ENCODE peak calls at places on chromosome 17, in five cellular contexts. A is Panc1, L is transverse colon, M is kidney epithelial cell, E is pulmonary artery endothelial cell. G is an unnamed sample.

GRCh38 chr17:16214190-16215001 is 938 bp downstream of the NCOR1 start:
- DNase-seq in A (no peak), L (no peak), M (no peak), E (no peak), G (no peak)

GRCh38 chr17:6681176-6681575 is 29.6 kb downstream of the C17orf100 start:
- DNase-seq in A (no peak), L (no peak), M (no peak), E (no peak), G (no peak)

GRCh38 chr17:41772218-41772585 is 14.3 kb downstream of the JUP start:
- DNase-seq in A (no peak), L (peak), M (no peak), E (no peak), G (peak)

GRCh38 chr17:6420173-6420641 is 14.7 kb downstream of the AIPL1 start:
- DNase-seq in A (no peak), L (no peak), M (no peak), E (no peak), G (no peak)

GRCh38 chr17:19768046-19768782 is 20.1 kb upstream of the ALDH3A1 start:
- DNase-seq in A (no peak), L (no peak), M (no peak), E (no peak), G (no peak)

GRCh38 chr17:3884188-3884587 is 8.7 kb downstream of the CAMKK1 start:
- DNase-seq in A (no peak), L (no peak), M (no peak), E (no peak), G (no peak)

GRCh38 chr17:76958974-76959373 is 90.8 kb downstream of the MGAT5B start:
- DNase-seq in A (no peak), L (no peak), M (no peak), E (no peak), G (no peak)

GRCh38 chr17:7446669-7447068 is 1.8 kb downstream of the CHRNB1 start:
- DNase-seq in A (no peak), L (no peak), M (no peak), E (no peak), G (no peak)

GRCh38 chr17:28946239-28946638 is 5.1 kb downstream of the PHF12 start:
- DNase-seq in A (no peak), L (no peak), M (peak), E (peak), G (no peak)

GRCh38 chr17:57889892-57890856 is 40.3 kb upstream of the MRPS23 start:
- DNase-seq in A (no peak), L (peak), M (no peak), E (no peak), G (peak)

GRCh38 chr17:63116967-63117366 is 150.9 kb downstream of the TANC2 start:
- DNase-seq in A (no peak), L (no peak), M (peak), E (no peak), G (no peak)

GRCh38 chr17:80372922-80373570 is 41.9 kb upstream of the ENDOV start:
- DNase-seq in A (no peak), L (no peak), M (no peak), E (no peak), G (peak)

GRCh38 chr17:32298721-32299578 is 33.3 kb downstream of the RHBDL3 start:
- DNase-seq in A (no peak), L (no peak), M (no peak), E (no peak), G (no peak)

GRCh38 chr17:30334421-30334820 is 564 bp upstream of the TMIGD1 start:
- DNase-seq in A (no peak), L (no peak), M (no peak), E (no peak), G (no peak)

GRCh38 chr17:63722403-63722802 is 19.2 kb downstream of the STRADA start:
- DNase-seq in A (no peak), L (no peak), M (no peak), E (no peak), G (no peak)

GRCh38 chr17:4872786-4873185 is 26.6 kb upstream of the C17orf107 start:
- DNase-seq in A (no peak), L (no peak), M (no peak), E (no peak), G (no peak)

GRCh38 chr17:50258647-50259483 is 15.4 kb upstream of the TMEM92 start:
- DNase-seq in A (no peak), L (no peak), M (no peak), E (no peak), G (no peak)

GRCh38 chr17:75509528-75510258 is 5.6 kb downstream of the CASKIN2 start:
- DNase-seq in A (no peak), L (no peak), M (no peak), E (no peak), G (no peak)

GRCh38 chr17:17783121-17783824 is 53.5 kb downstream of the SREBF1 start:
- DNase-seq in A (no peak), L (peak), M (no peak), E (no peak), G (peak)

GRCh38 chr17:45702666-45703266 is 81.4 kb upstream of the CRHR1 start:
- DNase-seq in A (no peak), L (no peak), M (no peak), E (no peak), G (no peak)

GRCh38 chr17:20120835-20121234 is 111.7 kb downstream of the SPECC1 start:
- DNase-seq in A (no peak), L (no peak), M (no peak), E (no peak), G (peak)

GRCh38 chr17:9648521-9649110 is 3.3 kb downstream of the USP43 start:
- DNase-seq in A (no peak), L (no peak), M (no peak), E (no peak), G (no peak)

GRCh38 chr17:82594571-82594970 is 53.7 kb downstream of the WDR45B start:
- DNase-seq in A (no peak), L (no peak), M (no peak), E (no peak), G (no peak)

GRCh38 chr17:74192950-74193781 is 10.3 kb upstream of the RPL38 start:
- DNase-seq in A (no peak), L (peak), M (no peak), E (no peak), G (peak)

GRCh38 chr17:64682261-64683181 is 20.4 kb upstream of the SMURF2 start:
- DNase-seq in A (no peak), L (no peak), M (no peak), E (no peak), G (no peak)

GRCh38 chr17:45125509-45125908 is 6.8 kb downstream of the PLCD3 start:
- DNase-seq in A (no peak), L (no peak), M (no peak), E (no peak), G (no peak)

GRCh38 chr17:78484300-78485159 is 92.7 kb downstream of the DNAH17 start:
- DNase-seq in A (no peak), L (peak), M (no peak), E (no peak), G (peak)

GRCh38 chr17:76353004-76353598 is 615 bp downstream of the PRPSAP1 start:
- DNase-seq in A (no peak), L (peak), M (no peak), E (no peak), G (peak)

GRCh38 chr17:16285646-16286008 is 67.6 kb downstream of the CENPV start:
- DNase-seq in A (no peak), L (no peak), M (no peak), E (no peak), G (no peak)

GRCh38 chr17:83054518-83055125 is 24.8 kb upstream of the METRNL start:
- DNase-seq in A (no peak), L (no peak), M (no peak), E (no peak), G (no peak)

GRCh38 chr17:1239210-1239609 is 31.0 kb upstream of the BHLHA9 start:
- DNase-seq in A (no peak), L (no peak), M (no peak), E (no peak), G (no peak)

G was measured in left colon.